ENCODE peak calls at places on chromosomes 3 and 15, in six cellular contexts. V is mesenchymal stem cell, T is GM23338, K is thoracic aorta, I is adrenal gland, E is left ventricle myocardium inferior. Z is an unnamed sample.

GRCh38 chr15:89888214-89888804 is 5.5 kb downstream of the AP3S2 start:
- DNase-seq in V (peak; percentile 71), T (peak; percentile 61), K (no peak), I (peak; percentile 37), E (no peak), Z (no peak)

GRCh38 chr15:73956276-73957086 is 30.2 kb downstream of the LOXL1 start:
- DNase-seq in K (no peak), E (no peak), V (peak; percentile 78), I (no peak), T (no peak), Z (peak; percentile 28)

GRCh38 chr3:61724183-61724582 is 162.8 kb downstream of the PTPRG start:
- DNase-seq in E (no peak), T (no peak), V (no peak), I (no peak), K (no peak), Z (no peak)

GRCh38 chr3:109023656-109024254 is 70.1 kb upstream of the GUCA1C start:
- DNase-seq in K (no peak), V (peak; percentile 42), E (no peak), I (peak; percentile 49), T (peak; percentile 68), Z (peak; percentile 20)

GRCh38 chr3:52398670-52399081 is 46.2 kb downstream of the SEMA3G start:
- DNase-seq in E (peak; percentile 9), T (no peak), K (no peak), V (no peak), I (peak; percentile 51), Z (no peak)

GRCh38 chr15:72156928-72157327 is 38.7 kb downstream of the SENP8 start:
- DNase-seq in K (no peak), T (no peak), E (no peak), I (no peak), V (no peak), Z (no peak)

GRCh38 chr15:75673426-75674247 is 25.9 kb downstream of the SNX33 start:
- DNase-seq in E (peak; percentile 87), K (peak; percentile 82), V (peak; percentile 91), I (no peak), T (no peak), Z (no peak)

GRCh38 chr3:190629088-190629487 is 115.2 kb downstream of the IL1RAP start:
- DNase-seq in V (no peak), E (no peak), K (no peak), T (no peak), I (no peak), Z (no peak)

GRCh38 chr3:59265566-59265965 is 215.7 kb upstream of the CFAP20DC start:
- DNase-seq in V (peak; percentile 42), E (no peak), T (no peak), I (no peak), K (no peak), Z (no peak)

GRCh38 chr3:127814325-127814781 is 8.0 kb downstream of the MGLL start:
- DNase-seq in K (no peak), I (no peak), V (no peak), T (no peak), E (no peak), Z (no peak)

GRCh38 chr15:53880353-53880752 is 97.9 kb upstream of the UNC13C start:
- DNase-seq in E (no peak), K (no peak), V (no peak), I (no peak), T (no peak), Z (no peak)

GRCh38 chr3:124700880-124701684 is 29.2 kb upstream of the UMPS start:
- DNase-seq in K (no peak), T (peak; percentile 42), V (peak; percentile 13), I (peak; percentile 26), E (no peak), Z (no peak)

GRCh38 chr3:123401836-123402530 is 46.9 kb downstream of the ADCY5 start:
- DNase-seq in K (no peak), I (no peak), T (no peak), E (peak; percentile 68), V (no peak), Z (no peak)

GRCh38 chr3:76500746-76501275 is 539.1 kb upstream of the ROBO2 start:
- DNase-seq in T (no peak), E (no peak), K (no peak), V (no peak), I (no peak), Z (no peak)

GRCh38 chr3:128484404-128485282 is 8.4 kb downstream of the GATA2 start:
- DNase-seq in K (no peak), E (no peak), I (no peak), V (no peak), T (peak; percentile 70), Z (peak; percentile 85)

GRCh38 chr15:43550527-43551363 is 33.3 kb downstream of the MAP1A start:
- DNase-seq in E (no peak), T (no peak), K (no peak), I (no peak), V (no peak), Z (no peak)

GRCh38 chr3:49133226-49133951 is 539 bp upstream of the LAMB2 start:
- DNase-seq in T (peak; percentile 94), I (peak; percentile 88), K (peak; percentile 34), V (peak; percentile 94), E (peak; percentile 90), Z (peak; percentile 94)

GRCh38 chr3:120420855-120421570 is 29.8 kb downstream of the FSTL1 start:
- DNase-seq in K (no peak), V (peak; percentile 90), E (no peak), I (peak; percentile 74), T (no peak), Z (no peak)

GRCh38 chr3:73697020-73697419 is 72.3 kb upstream of the PDZRN3 start:
- DNase-seq in V (no peak), T (no peak), K (no peak), I (no peak), E (no peak), Z (no peak)

GRCh38 chr3:164952966-164953365 is 125.3 kb downstream of the SI start:
- DNase-seq in E (no peak), K (no peak), T (no peak), V (no peak), I (no peak), Z (no peak)

GRCh38 chr3:115720988-115721387 is 97.7 kb downstream of the GAP43 start:
- DNase-seq in V (no peak), T (no peak), I (no peak), K (no peak), E (no peak), Z (no peak)

GRCh38 chr3:177525987-177526712 is 328.9 kb upstream of the TBL1XR1 start:
- DNase-seq in E (no peak), V (no peak), I (peak; percentile 41), K (no peak), T (no peak), Z (no peak)

GRCh38 chr3:113431811-113432210 is 9.5 kb downstream of the CFAP44 start:
- DNase-seq in I (no peak), V (no peak), T (no peak), E (no peak), K (no peak), Z (no peak)

GRCh38 chr15:62306851-62307504 is 141.9 kb upstream of the C2CD4B start:
- DNase-seq in V (peak; percentile 79), T (peak; percentile 96), K (no peak), I (peak; percentile 71), E (peak; percentile 32), Z (peak; percentile 75)

GRCh38 chr3:106688463-106688862 is 688.8 kb upstream of the CCDC54 start:
- DNase-seq in E (no peak), I (peak; percentile 4), V (peak; percentile 91), K (no peak), T (no peak), Z (no peak)

GRCh38 chr15:77944002-77944867 is 133.3 kb downstream of the TBC1D2B start:
- DNase-seq in K (peak; percentile 78), V (peak; percentile 90), T (peak; percentile 93), E (peak; percentile 90), I (peak; percentile 95), Z (peak; percentile 88)

GRCh38 chr15:57302640-57303257 is 73.6 kb upstream of the CGNL1 start:
- DNase-seq in V (no peak), K (no peak), T (no peak), E (no peak), I (no peak), Z (peak; percentile 46)

DNA sequence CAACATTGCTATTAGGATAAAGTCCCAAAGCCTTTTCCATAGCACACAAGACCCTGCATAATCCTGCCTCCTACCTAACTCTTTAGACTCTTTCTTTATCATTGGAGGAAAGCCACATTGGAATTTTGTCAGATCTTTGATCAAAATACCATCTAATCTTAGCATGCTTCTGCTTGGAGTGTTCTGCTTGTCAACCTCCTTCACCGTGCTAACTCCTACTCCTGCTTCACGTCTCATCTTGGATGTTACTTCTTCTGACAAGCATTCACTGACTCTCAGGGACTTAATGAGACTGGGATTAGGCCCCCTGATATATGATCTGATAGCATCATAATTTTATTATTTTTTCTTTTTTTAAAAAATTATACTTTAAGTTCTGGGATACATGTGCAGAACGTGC is 7.4 kb upstream of the GLCE start:
- DNase-seq in K (no peak), T (no peak), E (no peak), I (no peak), V (no peak), Z (no peak)
- H3K27me3 ChIP-seq in K (no peaks in the 10 kb centered on the region), T (no peaks in the 10 kb centered on the region), E (peaks cover 9% of the 10 kb centered on the region), I (no peaks in the 10 kb centered on the region), V (peaks cover 29% of the 10 kb centered on the region), Z (peaks cover 2% of the 10 kb centered on the region)

DNA sequence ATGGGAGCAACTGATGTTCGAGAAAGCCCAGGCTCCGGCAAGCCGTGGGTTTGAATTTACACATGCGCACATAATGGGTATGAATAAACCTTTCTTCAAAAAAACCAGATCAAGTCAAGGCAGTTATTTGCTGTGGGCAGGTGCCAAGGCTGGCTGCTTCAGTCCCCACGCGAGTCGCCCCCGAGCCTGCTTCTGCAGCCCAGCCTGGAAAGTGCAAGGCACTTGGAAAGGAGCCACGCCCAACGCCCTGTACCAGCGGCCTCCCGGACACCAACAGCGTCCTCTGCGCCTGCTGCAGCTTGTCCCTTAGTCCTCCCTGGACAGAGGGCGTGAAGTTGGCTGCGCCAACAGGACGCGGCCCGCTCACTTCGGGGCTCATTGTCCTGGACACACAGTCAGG is 68.9 kb downstream of the KLF15 start:
- DNase-seq in T (peak; percentile 55), I (no peak), V (no peak), K (no peak), E (peak; percentile 54), Z (no peak)
- H3K4me3 ChIP-seq in T (peak overlapping the region; percentile 76), I (no peak overlapping the region), V (no peak overlapping the region), K (peak overlapping the region; percentile 76), E (peak overlapping the region; percentile 62), Z (peak overlapping the region; percentile 52)

GRCh38 chr15:59941612-59942011 is 62.5 kb upstream of the FOXB1 start:
- DNase-seq in V (no peak), K (no peak), T (no peak), I (no peak), E (no peak), Z (no peak)
- H3K27me3 ChIP-seq in V (peaks cover under 1% of the 10 kb centered on the region), K (no peaks in the 10 kb centered on the region), T (no peaks in the 10 kb centered on the region), I (peaks cover 11% of the 10 kb centered on the region), E (peaks cover 78% of the 10 kb centered on the region), Z (no peaks in the 10 kb centered on the region)

GRCh38 chr3:184561329-184562145 is at the start of gene EPHB3:
- DNase-seq in I (peak; percentile 100), K (peak; percentile 99), V (peak; percentile 99), E (peak; percentile 98), T (peak; percentile 100), Z (peak; percentile 100)

GRCh38 chr3:184562146-184562861 is 719 bp downstream of the EPHB3 start:
- DNase-seq in I (no peak), T (no peak), E (no peak), V (no peak), K (no peak), Z (peak; percentile 75)

GRCh38 chr3:184559336-184559735 is 2.2 kb upstream of the EPHB3 start:
- DNase-seq in T (no peak), K (no peak), I (no peak), E (no peak), V (no peak), Z (no peak)

GRCh38 chr3:184560531-184560930 is 1.1 kb upstream of the EPHB3 start:
- DNase-seq in E (no peak), T (no peak), K (no peak), I (no peak), V (no peak), Z (no peak)

GRCh38 chr3:184560992-184561328 is 625 bp upstream of the EPHB3 start:
- DNase-seq in K (no peak), T (no peak), I (no peak), V (no peak), E (no peak), Z (no peak)
- H3K4me3 ChIP-seq in K (peak overlapping the region; percentile 81), T (peak overlapping the region; percentile 43), I (no peak overlapping the region), V (peak overlapping the region; percentile 68), E (peak overlapping the region; percentile 81), Z (no peak overlapping the region)